ENCODE peak calls at places on chromosomes 1 and 21, in ten cellular contexts. W is body of pancreas; T is CD4-positive, alpha-beta memory T cell; Z is right atrium auricular region; C is DND-41; S is ovary; F is heart left ventricle; M is fibroblast of lung; P is small intestine; Q is CD8-positive, alpha-beta memory T cell. B is an unnamed sample. For H3K4me1, the result is how much of the 10 kb centered on the place peaks cover.

GRCh38 chr1:195082183-195082582 is 1526.1 kb downstream of the KCNT2 start:
- DNase-seq in Z (no peak), F (no peak), P (no peak), C (no peak), Q (no peak), T (no peak), M (peak), S (no peak), W (no peak), B (no peak)

GRCh38 chr1:245798367-245798747 is 643.6 kb downstream of the KIF26B start:
- DNase-seq in T (no peak), W (no peak), Q (no peak), C (no peak), F (no peak), M (no peak), P (no peak), S (no peak), Z (no peak), B (no peak)

GRCh38 chr1:191405417-191405816 is 752.8 kb upstream of the RGS18 start:
- DNase-seq in M (no peak), Z (no peak), P (no peak), T (no peak), F (no peak), Q (no peak), W (no peak), C (no peak), S (no peak), B (no peak)

GRCh38 chr1:4652631-4653327 is 1.6 kb upstream of the AJAP1 start:
- DNase-seq in P (peak), W (peak), Z (no peak), T (peak), F (peak), S (peak), Q (peak), C (peak), M (no peak), B (no peak)

GRCh38 chr1:236394905-236395779 is 1.1 kb downstream of the EDARADD start:
- DNase-seq in S (peak), Z (no peak), F (peak), Q (peak), W (peak), P (peak), M (peak), C (peak), T (peak), B (no peak)

GRCh38 chr1:241202321-241202845 is 154.6 kb downstream of the RGS7 start:
- DNase-seq in P (no peak), M (no peak), C (no peak), W (no peak), Z (no peak), Q (no peak), S (no peak), F (no peak), T (no peak), B (no peak)

GRCh38 chr1:92784051-92784638 is 763 bp downstream of the EVI5 start:
- DNase-seq in S (peak), M (peak), P (peak), Z (no peak), C (peak), Q (peak), F (no peak), W (peak), T (peak), B (peak)

GRCh38 chr1:55382699-55383377 is 167.7 kb upstream of the USP24 start:
- DNase-seq in M (no peak), Q (no peak), W (no peak), S (no peak), Z (peak), T (no peak), F (no peak), P (no peak), C (no peak), B (no peak)

GRCh38 chr1:242784074-242784473 is 259.6 kb upstream of the PLD5 start:
- DNase-seq in Z (no peak), S (no peak), W (no peak), F (no peak), T (no peak), C (no peak), P (no peak), Q (no peak), M (no peak), B (no peak)

GRCh38 chr1:30447701-30448100 is 275.7 kb downstream of the MATN1 start:
- DNase-seq in W (no peak), Z (no peak), C (no peak), S (no peak), F (no peak), M (no peak), Q (no peak), T (no peak), P (no peak), B (no peak)

GRCh38 chr21:43287974-43288755 is 119.4 kb downstream of the CRYAA start:
- DNase-seq in F (peak), M (no peak), T (no peak), C (no peak), P (peak), S (no peak), Z (no peak), W (no peak), Q (no peak), B (no peak)

GRCh38 chr21:36697473-36698159 is 1.3 kb upstream of the SIM2 start:
- DNase-seq in S (no peak), T (no peak), P (no peak), Q (no peak), Z (no peak), C (no peak), M (no peak), W (no peak), F (no peak), B (no peak)

GRCh38 chr1:55813619-55814018 is 598.5 kb upstream of the USP24 start:
- DNase-seq in C (no peak), P (no peak), Q (no peak), F (peak), T (no peak), S (peak), Z (peak), M (peak), W (peak), B (no peak)

GRCh38 chr1:119347858-119348257 is 20.7 kb upstream of the HAO2 start:
- DNase-seq in P (no peak), W (no peak), F (no peak), Q (no peak), C (no peak), S (no peak), M (no peak), Z (no peak), T (no peak), B (no peak)

GRCh38 chr1:110541996-110542395 is 23.0 kb upstream of the KCNA10 start:
- DNase-seq in M (no peak), Q (no peak), W (no peak), F (no peak), C (no peak), S (no peak), T (no peak), P (no peak), Z (no peak), B (no peak)

GRCh38 chr1:98331232-98331631 is 330.3 kb upstream of the SNX7 start:
- DNase-seq in F (no peak), T (no peak), C (no peak), W (no peak), Q (no peak), S (no peak), Z (no peak), P (no peak), M (no peak), B (no peak)

GRCh38 chr21:37503848-37504467 is 137.4 kb downstream of the DYRK1A start:
- DNase-seq in C (no peak), F (no peak), Z (no peak), M (peak), Q (no peak), W (no peak), P (no peak), T (no peak), S (no peak), B (no peak)

GRCh38 chr1:200233393-200233792 is 176.4 kb downstream of the ZNF281 start:
- DNase-seq in Q (no peak), T (no peak), S (no peak), Z (no peak), P (no peak), M (no peak), W (no peak), F (no peak), C (no peak), B (no peak)

GRCh38 chr1:57327946-57328345 is 95.9 kb downstream of the DAB1 start:
- DNase-seq in W (no peak), P (no peak), S (no peak), F (no peak), T (no peak), Q (no peak), C (no peak), Z (no peak), M (no peak), B (no peak)

GRCh38 chr1:219681876-219682275 is 69.0 kb upstream of the ZC3H11B start:
- DNase-seq in W (no peak), T (no peak), Z (no peak), Q (no peak), P (no peak), F (no peak), S (no peak), C (no peak), M (no peak), B (no peak)

GRCh38 chr21:45080639-45081414 is 6.4 kb downstream of the ADARB1 start:
- DNase-seq in T (peak), S (no peak), C (peak), P (no peak), Z (no peak), Q (peak), M (peak), W (no peak), F (no peak), B (peak)

GRCh38 chr1:45848097-45848496 is 44.7 kb downstream of the MAST2 start:
- DNase-seq in F (no peak), T (no peak), Q (no peak), S (no peak), W (no peak), M (no peak), C (no peak), Z (no peak), P (peak), B (no peak)

GRCh38 chr1:11355594-11356467 is 82.8 kb downstream of the UBIAD1 start:
- DNase-seq in Z (no peak), Q (no peak), S (no peak), C (peak), F (no peak), P (no peak), T (no peak), M (no peak), W (no peak), B (no peak)

GRCh38 chr1:241473026-241473425 is 46.5 kb downstream of the FH start:
- DNase-seq in T (no peak), C (no peak), S (no peak), M (no peak), Z (no peak), Q (no peak), W (no peak), P (no peak), F (no peak), B (no peak)

GRCh38 chr1:151399890-151400235 is 490 bp downstream of the PSMB4 start:
- DNase-seq in T (no peak), F (no peak), M (peak), S (no peak), C (no peak), Q (no peak), W (peak), P (peak), Z (no peak), B (peak)

GRCh38 chr1:17569200-17570139 is 30.0 kb downstream of the ARHGEF10L start:
- DNase-seq in T (no peak), Q (no peak), P (no peak), W (peak), S (peak), Z (peak), C (no peak), M (peak), F (peak), B (no peak)

GRCh38 chr1:8661185-8662110 is 156.0 kb downstream of the RERE start:
- DNase-seq in M (peak), Q (no peak), C (no peak), S (peak), F (peak), W (peak), Z (no peak), P (peak), T (no peak), B (no peak)

GRCh38 chr1:50419192-50419906 is 3.9 kb downstream of the DMRTA2 start:
- DNase-seq in P (no peak), M (no peak), F (no peak), Q (no peak), T (no peak), W (no peak), Z (no peak), S (no peak), C (no peak), B (no peak)

GRCh38 chr1:77683836-77684148 is 1.3 kb upstream of the ZZZ3 start:
- DNase-seq in S (no peak), F (no peak), T (no peak), Q (no peak), Z (no peak), W (no peak), P (no peak), C (no peak), M (no peak), B (no peak)

GRCh38 chr1:38528600-38528999 is 331.0 kb downstream of the RRAGC start:
- DNase-seq in Q (no peak), P (no peak), Z (no peak), C (no peak), F (no peak), S (no peak), M (no peak), T (no peak), W (no peak), B (no peak)

GRCh38 chr1:44036409-44037111 is 5.3 kb upstream of the SLC6A9 start:
- DNase-seq in W (peak), T (peak), M (peak), C (peak), Q (peak), F (peak), P (peak), Z (peak), S (no peak), B (peak)

DNA sequence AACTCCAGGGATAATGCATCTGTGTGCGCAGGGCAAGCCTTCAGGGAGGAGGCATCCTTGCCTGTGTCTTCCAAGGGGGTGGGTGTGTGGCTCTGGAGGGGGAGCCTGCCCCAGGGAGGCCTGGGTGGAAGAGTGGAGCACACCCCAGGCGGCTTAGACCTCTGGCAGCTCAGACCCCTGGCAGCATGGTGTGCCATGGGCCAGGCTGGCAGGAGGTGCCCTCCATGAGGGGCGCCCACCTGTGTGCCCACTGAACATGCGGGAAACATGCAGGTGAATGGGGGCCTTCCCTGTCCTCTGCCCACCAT is 1.1 kb upstream of the PANK4 start:
- DNase-seq in F (no peak), Q (no peak), S (no peak), Z (no peak), W (no peak), M (no peak), P (no peak), T (no peak), C (no peak), B (no peak)
- H3K4me1 ChIP-seq in F (half or more), Q (half or more), S (under half), Z (under half), W (half or more), M (under half), P (under half), T (half or more), C (under half), B (under half)

GRCh38 chr1:208156310-208156709 is 87.9 kb downstream of the PLXNA2 start:
- DNase-seq in T (no peak), W (no peak), C (no peak), Z (no peak), M (no peak), F (no peak), S (no peak), Q (no peak), P (no peak), B (no peak)

GRCh38 chr1:208153386-208153785 is 90.8 kb downstream of the PLXNA2 start:
- DNase-seq in C (no peak), Q (no peak), Z (no peak), T (no peak), W (no peak), F (no peak), M (no peak), P (no peak), S (no peak), B (no peak)

GRCh38 chr1:208154040-208154439 is 90.1 kb downstream of the PLXNA2 start:
- DNase-seq in C (no peak), S (no peak), W (no peak), M (no peak), Z (no peak), P (peak), Q (no peak), T (no peak), F (no peak), B (no peak)

GRCh38 chr1:208155243-208155642 is 88.9 kb downstream of the PLXNA2 start:
- DNase-seq in Z (no peak), C (no peak), P (no peak), M (no peak), S (no peak), F (no peak), T (no peak), Q (no peak), W (no peak), B (no peak)

DNA sequence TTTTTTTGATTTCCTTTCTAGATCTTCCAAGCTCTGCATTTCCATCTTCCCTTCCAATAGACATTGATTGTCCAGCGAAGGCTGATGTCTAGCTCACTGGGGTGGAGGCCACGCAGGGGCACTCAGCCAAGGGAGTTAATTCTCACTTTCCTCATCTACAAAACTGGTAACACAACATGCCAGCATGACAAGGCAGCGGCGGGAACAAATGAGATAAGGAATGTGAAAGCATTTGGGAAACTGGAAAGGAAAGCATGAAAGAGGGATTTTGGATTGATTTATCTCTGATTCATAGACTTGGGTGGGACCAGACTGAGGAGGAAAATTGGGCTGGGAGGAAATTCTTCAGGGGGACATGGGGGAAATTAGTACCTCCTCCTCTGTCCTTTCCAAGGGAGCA is 89.5 kb downstream of the PLXNA2 start:
- DNase-seq in P (peak), Z (peak), Q (no peak), W (peak), C (no peak), S (no peak), T (no peak), M (no peak), F (peak), B (no peak)
- H3K27ac ChIP-seq in P (peak), Z (peak), Q (no peak), W (peak), C (no peak), S (no peak), T (no peak), M (no peak), F (no peak), B (no peak)

DNA sequence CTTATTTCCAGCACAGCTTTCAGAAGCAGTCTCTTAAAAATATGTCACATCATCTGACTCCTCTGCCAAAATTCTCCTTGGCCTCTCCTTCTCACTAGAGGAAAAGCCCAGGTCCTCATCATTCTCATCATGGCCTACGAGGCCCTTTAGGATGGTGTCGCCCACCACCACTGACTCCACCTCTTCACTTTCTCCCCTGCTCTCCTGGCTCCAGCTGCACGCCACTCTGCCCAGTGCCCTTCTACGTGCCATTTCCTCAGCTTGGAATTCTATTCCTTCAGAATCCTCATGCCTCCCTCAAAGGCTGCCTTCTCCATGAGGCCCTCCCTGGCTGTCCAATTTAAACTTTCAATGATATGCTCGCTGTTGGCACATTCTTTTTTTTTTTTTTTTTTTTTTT is 25.3 kb upstream of the BTG2 start:
- DNase-seq in P (no peak), T (no peak), W (no peak), M (no peak), F (no peak), S (peak), Q (no peak), Z (no peak), C (no peak), B (no peak)
- H3K4me1 ChIP-seq in P (under half), T (under half), W (half or more), M (under half), F (half or more), S (under half), Q (under half), Z (under half), C (under half), B (under half)

DNA sequence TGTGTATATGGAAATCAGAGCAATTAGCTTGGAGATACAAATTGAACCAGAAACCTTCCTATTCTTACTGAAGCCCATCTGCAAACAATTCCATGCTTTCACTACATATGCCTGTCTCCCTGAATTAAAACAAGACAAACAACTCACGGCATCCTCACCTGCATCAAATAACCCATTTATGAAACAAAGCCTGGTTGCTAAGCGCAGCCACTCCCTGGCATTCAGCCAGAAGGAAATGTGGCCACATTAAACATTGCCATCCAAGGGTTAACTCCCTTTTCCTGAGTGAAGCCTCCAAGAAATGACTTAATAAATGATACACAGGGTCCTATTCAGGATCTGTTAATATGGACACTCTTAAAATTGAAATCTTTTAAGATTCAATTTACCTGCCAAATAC is 55.2 kb downstream of the APP start:
- DNase-seq in M (no peak), Z (no peak), F (peak), W (peak), S (no peak), T (no peak), C (no peak), Q (no peak), P (peak), B (no peak)
- H3K27ac ChIP-seq in M (no peak), Z (peak), F (peak), W (peak), S (no peak), T (no peak), C (no peak), Q (no peak), P (no peak), B (no peak)

GRCh38 chr1:89552481-89553194 is 28.0 kb downstream of the LRRC8B start:
- DNase-seq in M (peak), Q (no peak), T (no peak), F (no peak), Z (no peak), W (no peak), S (no peak), P (peak), C (peak), B (peak)
- H3K4me1 ChIP-seq in M (under half), Q (under half), T (under half), F (under half), Z (under half), W (under half), S (under half), P (under half), C (under half), B (under half)

DNA sequence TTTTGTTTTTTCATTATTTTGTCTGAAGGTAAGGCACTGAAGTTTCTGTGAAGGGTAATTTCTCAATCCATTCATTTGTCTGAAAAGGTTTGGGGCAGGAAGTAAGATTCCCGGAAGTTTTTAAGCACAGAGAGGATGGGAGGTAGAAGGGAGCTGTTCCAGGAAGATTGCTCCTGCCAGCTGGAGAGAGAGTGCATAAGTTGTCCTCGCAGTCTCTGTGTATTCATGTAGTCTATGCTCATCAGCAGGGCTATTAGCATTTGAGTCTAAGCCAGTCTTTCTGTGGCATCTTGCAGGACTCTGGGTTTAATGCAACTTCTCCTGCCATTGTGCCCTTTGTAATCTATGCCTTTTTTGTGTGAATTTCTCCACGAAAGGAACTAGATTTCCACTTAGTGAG is 140.9 kb upstream of the FGGY start:
- DNase-seq in T (no peak), F (no peak), P (no peak), M (no peak), Z (no peak), W (no peak), S (no peak), C (no peak), Q (no peak), B (no peak)
- H3K27ac ChIP-seq in T (no peak), F (no peak), P (no peak), M (no peak), Z (no peak), W (no peak), S (no peak), C (no peak), Q (no peak), B (no peak)

GRCh38 chr1:94302497-94302896 is 65.1 kb upstream of the ARHGAP29 start:
- DNase-seq in P (no peak), M (no peak), W (no peak), Z (no peak), C (no peak), S (no peak), Q (no peak), T (no peak), F (no peak), B (no peak)

GRCh38 chr1:94298861-94299260 is 61.5 kb upstream of the ARHGAP29 start:
- DNase-seq in Q (no peak), T (no peak), P (no peak), M (peak), C (no peak), S (no peak), W (no peak), Z (peak), F (no peak), B (no peak)

GRCh38 chr1:94300731-94301130 is 63.3 kb upstream of the ARHGAP29 start:
- DNase-seq in C (no peak), Z (no peak), F (no peak), W (no peak), Q (no peak), P (peak), S (no peak), T (no peak), M (no peak), B (no peak)

GRCh38 chr1:94301186-94301585 is 63.8 kb upstream of the ARHGAP29 start:
- DNase-seq in S (no peak), T (no peak), Q (no peak), P (no peak), F (no peak), Z (no peak), C (no peak), W (no peak), M (no peak), B (no peak)

GRCh38 chr1:94299627-94300552 is 62.5 kb upstream of the ARHGAP29 start:
- DNase-seq in Z (no peak), M (peak), T (no peak), Q (no peak), S (no peak), C (no peak), W (no peak), P (no peak), F (peak), B (no peak)
- H3K4me1 ChIP-seq in Z (under half), M (under half), T (under half), Q (under half), S (under half), C (under half), W (under half), P (under half), F (under half), B (under half)